ENCODE peak calls at places on chromosome 20, in four cellular contexts. One of them, this sample, is unnamed. For H3K4me1, the result is how much of the 10 kb centered on the place peaks cover.

GRCh38 chr20:45894797-45895196 is 3.7 kb downstream of the CTSA start:
- DNase-seq in left ventricle myocardium inferior: no peak
- DNase-seq in cardiac muscle cell: no peak
- DNase-seq in H9: no peak
- DNase-seq in this sample: peak

GRCh38 chr20:45097485-45098095 is 3.3 kb downstream of the KCNS1 start:
- DNase-seq in left ventricle myocardium inferior: no peak
- DNase-seq in cardiac muscle cell: peak
- DNase-seq in H9: peak
- DNase-seq in this sample: peak

GRCh38 chr20:25063981-25064380 is 6.0 kb upstream of the ACSS1 start:
- DNase-seq in left ventricle myocardium inferior: no peak
- DNase-seq in cardiac muscle cell: no peak
- DNase-seq in H9: no peak
- DNase-seq in this sample: peak

GRCh38 chr20:63703471-63703975 is 4.3 kb downstream of the ARFRP1 start:
- DNase-seq in left ventricle myocardium inferior: no peak
- DNase-seq in cardiac muscle cell: no peak
- DNase-seq in H9: peak
- DNase-seq in this sample: peak

GRCh38 chr20:33301192-33301930 is 18.3 kb downstream of the BPIFB1 start:
- DNase-seq in left ventricle myocardium inferior: no peak
- DNase-seq in cardiac muscle cell: peak
- DNase-seq in H9: no peak
- DNase-seq in this sample: peak

GRCh38 chr20:58251979-58252591 is 23.6 kb upstream of the ANKRD60 start:
- DNase-seq in left ventricle myocardium inferior: no peak
- DNase-seq in cardiac muscle cell: peak
- DNase-seq in H9: no peak
- DNase-seq in this sample: peak

GRCh38 chr20:62723351-62723750 is 14.7 kb downstream of the NTSR1 start:
- DNase-seq in left ventricle myocardium inferior: peak
- DNase-seq in cardiac muscle cell: no peak
- DNase-seq in H9: no peak
- DNase-seq in this sample: no peak

GRCh38 chr20:5864873-5865582 is 85.3 kb downstream of the TRMT6 start:
- DNase-seq in left ventricle myocardium inferior: no peak
- DNase-seq in cardiac muscle cell: peak
- DNase-seq in H9: no peak
- DNase-seq in this sample: no peak

GRCh38 chr20:25284131-25284601 is 36.3 kb downstream of the PYGB start:
- DNase-seq in left ventricle myocardium inferior: no peak
- DNase-seq in cardiac muscle cell: no peak
- DNase-seq in H9: peak
- DNase-seq in this sample: no peak

GRCh38 chr20:20333866-20334265 is 34.0 kb upstream of the INSM1 start:
- DNase-seq in left ventricle myocardium inferior: no peak
- DNase-seq in cardiac muscle cell: no peak
- DNase-seq in H9: no peak
- DNase-seq in this sample: no peak

GRCh38 chr20:60254901-60255411 is 296.7 kb downstream of the CDH26 start:
- DNase-seq in left ventricle myocardium inferior: no peak
- DNase-seq in cardiac muscle cell: peak
- DNase-seq in H9: no peak
- DNase-seq in this sample: peak

GRCh38 chr20:4925842-4926530 is 75.3 kb downstream of the SLC23A2 start:
- DNase-seq in left ventricle myocardium inferior: peak
- DNase-seq in cardiac muscle cell: peak
- DNase-seq in H9: no peak
- DNase-seq in this sample: peak

GRCh38 chr20:29298759-29299613 is 1958.5 kb upstream of the DEFB115 start:
- DNase-seq in left ventricle myocardium inferior: no peak
- DNase-seq in cardiac muscle cell: peak
- DNase-seq in H9: no peak
- DNase-seq in this sample: no peak

GRCh38 chr20:31713312-31714049 is 9.2 kb downstream of the BCL2L1 start:
- DNase-seq in left ventricle myocardium inferior: peak
- DNase-seq in cardiac muscle cell: peak
- DNase-seq in H9: peak
- DNase-seq in this sample: peak

GRCh38 chr20:62714006-62714405 is 5.4 kb downstream of the NTSR1 start:
- DNase-seq in left ventricle myocardium inferior: no peak
- DNase-seq in cardiac muscle cell: no peak
- DNase-seq in H9: no peak
- DNase-seq in this sample: no peak

GRCh38 chr20:20535051-20535450 is 167.1 kb downstream of the INSM1 start:
- DNase-seq in left ventricle myocardium inferior: no peak
- DNase-seq in cardiac muscle cell: no peak
- DNase-seq in H9: no peak
- DNase-seq in this sample: no peak

GRCh38 chr20:9918360-9918759 is 79.5 kb upstream of the PAK5 start:
- DNase-seq in left ventricle myocardium inferior: no peak
- DNase-seq in cardiac muscle cell: no peak
- DNase-seq in H9: no peak
- DNase-seq in this sample: no peak

GRCh38 chr20:21701171-21701876 is 4.1 kb upstream of the PAX1 start:
- DNase-seq in left ventricle myocardium inferior: no peak
- DNase-seq in cardiac muscle cell: no peak
- DNase-seq in H9: peak
- DNase-seq in this sample: peak

GRCh38 chr20:60214901-60215522 is 256.8 kb downstream of the CDH26 start:
- DNase-seq in left ventricle myocardium inferior: no peak
- DNase-seq in cardiac muscle cell: no peak
- DNase-seq in H9: no peak
- DNase-seq in this sample: no peak

GRCh38 chr20:3970016-3970415 is 45.3 kb downstream of the RNF24 start:
- DNase-seq in left ventricle myocardium inferior: no peak
- DNase-seq in cardiac muscle cell: no peak
- DNase-seq in H9: peak
- DNase-seq in this sample: no peak

GRCh38 chr20:5073154-5074049 is 46.4 kb downstream of the PCNA start:
- DNase-seq in left ventricle myocardium inferior: peak
- DNase-seq in cardiac muscle cell: peak
- DNase-seq in H9: peak
- DNase-seq in this sample: peak

GRCh38 chr20:6686171-6686570 is 81.3 kb upstream of the BMP2 start:
- DNase-seq in left ventricle myocardium inferior: no peak
- DNase-seq in cardiac muscle cell: no peak
- DNase-seq in H9: no peak
- DNase-seq in this sample: no peak

GRCh38 chr20:63100401-63100925 is 93.7 kb upstream of the BHLHE23 start:
- DNase-seq in left ventricle myocardium inferior: peak
- DNase-seq in cardiac muscle cell: no peak
- DNase-seq in H9: peak
- DNase-seq in this sample: peak

GRCh38 chr20:40768105-40768504 is 79.1 kb upstream of the MAFB start:
- DNase-seq in left ventricle myocardium inferior: no peak
- DNase-seq in cardiac muscle cell: no peak
- DNase-seq in H9: peak
- DNase-seq in this sample: no peak

DNA sequence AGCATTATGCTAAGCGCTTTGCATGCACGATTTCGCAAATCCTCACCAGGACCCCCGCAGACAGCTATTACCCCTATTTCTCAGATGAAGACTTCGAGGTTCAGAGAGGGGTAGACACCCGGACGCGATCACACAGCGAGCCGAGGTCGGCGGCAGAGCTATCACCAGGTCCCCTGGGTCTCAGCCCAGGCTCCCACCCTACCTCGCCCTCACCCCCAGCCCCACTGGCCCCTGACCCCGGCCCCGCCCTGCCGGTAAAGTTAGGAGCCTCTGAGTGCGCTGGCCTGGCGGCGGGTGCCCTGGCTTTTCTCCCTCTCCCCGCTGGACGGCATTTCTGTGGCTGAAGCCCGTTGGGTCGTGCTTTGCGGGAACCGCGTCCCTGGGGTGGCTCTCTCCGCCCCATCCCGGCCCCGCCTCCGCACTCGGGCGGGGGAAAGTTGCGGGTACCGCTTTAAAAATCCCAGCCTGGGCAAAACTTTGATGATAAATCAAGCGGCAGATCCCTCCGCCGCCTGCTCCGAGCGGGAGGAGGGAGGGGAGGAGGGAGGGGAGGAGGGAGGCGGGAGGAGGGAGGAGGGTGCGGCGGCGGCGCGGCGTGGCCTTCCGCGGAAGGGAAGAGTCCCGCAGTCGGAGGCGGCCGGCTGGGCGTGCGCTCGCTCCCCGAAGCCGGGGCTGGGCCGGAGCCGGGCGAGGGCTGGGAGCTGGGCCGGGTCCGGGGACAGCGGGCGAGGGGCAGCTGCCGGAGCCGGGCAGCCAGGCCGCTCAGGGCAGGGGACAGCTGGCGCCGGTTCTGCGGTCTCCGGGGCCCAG is at the start of gene VSTM2L:
- DNase-seq in left ventricle myocardium inferior: no peak
- DNase-seq in cardiac muscle cell: peak
- DNase-seq in H9: peak
- DNase-seq in this sample: peak
- TF ChIP-seq CTCF in left ventricle myocardium inferior: no peak
- TF ChIP-seq CTCF in cardiac muscle cell: no peak
- TF ChIP-seq CTCF in H9: no peak
- TF ChIP-seq CTCF in this sample: no peak

DNA sequence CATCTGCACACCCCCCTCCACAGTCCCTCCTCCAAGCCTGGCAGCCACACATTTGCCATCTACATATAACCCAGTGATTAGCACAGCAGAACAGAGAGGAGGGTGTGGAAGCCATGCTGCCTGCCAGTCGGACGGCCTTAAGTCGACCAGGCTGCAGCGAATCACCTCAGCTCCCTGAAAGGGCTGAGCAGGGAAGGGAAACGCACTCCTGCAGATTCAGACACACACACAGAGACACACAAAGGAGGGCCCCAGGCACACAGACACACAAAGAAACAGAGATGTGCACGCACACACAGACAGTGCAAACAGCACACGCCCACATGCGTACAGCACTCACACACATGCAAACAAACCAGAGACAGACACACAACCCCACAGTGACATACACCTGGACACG is 11.2 kb upstream of the SIRPA start:
- DNase-seq in left ventricle myocardium inferior: no peak
- DNase-seq in cardiac muscle cell: no peak
- DNase-seq in H9: no peak
- DNase-seq in this sample: peak
- H3K27ac ChIP-seq in left ventricle myocardium inferior: no peak
- H3K27ac ChIP-seq in cardiac muscle cell: no peak
- H3K27ac ChIP-seq in H9: no peak
- H3K27ac ChIP-seq in this sample: no peak

GRCh38 chr20:13744403-13744802 is 40.3 kb downstream of the ESF1 start:
- DNase-seq in left ventricle myocardium inferior: no peak
- DNase-seq in cardiac muscle cell: no peak
- DNase-seq in H9: no peak
- DNase-seq in this sample: no peak
- H3K4me1 ChIP-seq in left ventricle myocardium inferior: under half
- H3K4me1 ChIP-seq in cardiac muscle cell: under half
- H3K4me1 ChIP-seq in H9: under half
- H3K4me1 ChIP-seq in this sample: under half

DNA sequence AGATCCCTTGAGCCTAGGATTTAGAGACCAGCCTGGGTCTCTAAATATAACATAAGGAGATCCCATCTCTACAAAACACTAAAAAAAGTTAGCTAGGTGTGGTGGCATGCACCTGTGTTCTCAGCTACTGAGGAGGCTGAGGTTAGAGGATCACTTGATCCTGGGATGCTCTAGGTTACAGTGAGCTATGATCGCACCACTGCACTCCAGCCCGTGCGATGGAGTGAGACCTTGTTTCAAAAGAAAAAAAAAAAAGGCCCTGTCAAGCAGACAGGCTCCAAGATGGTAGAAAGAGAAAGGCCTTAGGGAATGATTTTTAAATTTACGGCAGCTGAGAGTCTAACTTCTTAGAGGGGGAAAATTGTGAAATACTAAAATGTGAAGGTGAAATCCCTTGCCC is 22.6 kb upstream of the NCOA3 start:
- DNase-seq in left ventricle myocardium inferior: no peak
- DNase-seq in cardiac muscle cell: no peak
- DNase-seq in H9: no peak
- DNase-seq in this sample: no peak
- TF ChIP-seq CTCF in left ventricle myocardium inferior: no peak
- TF ChIP-seq CTCF in cardiac muscle cell: no peak
- TF ChIP-seq CTCF in H9: no peak
- TF ChIP-seq CTCF in this sample: no peak

DNA sequence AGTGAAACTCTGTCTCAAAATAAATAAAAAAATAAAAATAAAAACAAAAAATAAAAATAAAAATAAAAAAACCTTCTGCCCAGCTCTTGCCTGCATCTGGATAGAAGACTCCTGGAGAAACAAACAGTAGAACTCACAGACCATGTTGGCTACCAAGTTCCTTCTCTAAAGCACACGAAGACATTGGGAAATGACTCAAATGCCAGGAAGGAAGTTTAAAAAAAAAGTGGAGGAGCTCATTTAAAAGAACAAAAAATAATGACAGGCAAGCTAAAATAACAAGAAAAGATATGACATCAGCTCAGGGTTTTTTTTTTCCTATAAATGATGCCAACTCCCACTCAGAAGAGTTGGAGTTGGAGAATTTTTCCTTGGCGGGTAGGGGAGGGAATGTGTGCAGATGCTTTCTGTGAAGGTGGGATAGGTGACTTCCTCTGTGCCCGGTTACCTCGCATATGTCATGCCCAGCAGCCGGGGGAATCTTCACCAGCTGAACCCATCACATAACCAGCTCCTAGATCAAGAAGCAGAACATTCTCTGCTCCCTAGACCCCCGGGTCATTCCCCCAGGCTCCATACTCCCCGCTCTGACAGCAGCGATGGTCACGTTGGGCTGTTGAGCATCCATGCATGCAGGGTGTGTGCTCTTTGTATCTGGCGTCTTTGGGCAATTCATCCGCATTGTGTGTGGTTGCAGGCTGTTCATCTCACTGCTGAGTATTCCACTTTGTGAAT is 17.3 kb upstream of the CD93 start:
- DNase-seq in left ventricle myocardium inferior: no peak
- DNase-seq in cardiac muscle cell: peak
- DNase-seq in H9: no peak
- DNase-seq in this sample: peak
- H3K27ac ChIP-seq in left ventricle myocardium inferior: peak
- H3K27ac ChIP-seq in cardiac muscle cell: no peak
- H3K27ac ChIP-seq in H9: no peak
- H3K27ac ChIP-seq in this sample: no peak

GRCh38 chr20:34527016-34527415 is 10.8 kb downstream of the DYNLRB1 start:
- DNase-seq in left ventricle myocardium inferior: no peak
- DNase-seq in cardiac muscle cell: no peak
- DNase-seq in H9: no peak
- DNase-seq in this sample: no peak
- H3K4me1 ChIP-seq in left ventricle myocardium inferior: half or more
- H3K4me1 ChIP-seq in cardiac muscle cell: under half
- H3K4me1 ChIP-seq in H9: under half
- H3K4me1 ChIP-seq in this sample: under half

GRCh38 chr20:2475850-2476741 is 5.5 kb upstream of the SNRPB start:
- DNase-seq in left ventricle myocardium inferior: no peak
- DNase-seq in cardiac muscle cell: no peak
- DNase-seq in H9: no peak
- DNase-seq in this sample: no peak

GRCh38 chr20:2480381-2480780 is 9.8 kb upstream of the SNRPB start:
- DNase-seq in left ventricle myocardium inferior: no peak
- DNase-seq in cardiac muscle cell: no peak
- DNase-seq in H9: no peak
- DNase-seq in this sample: no peak

GRCh38 chr20:2476742-2477615 is 6.4 kb upstream of the SNRPB start:
- DNase-seq in left ventricle myocardium inferior: no peak
- DNase-seq in cardiac muscle cell: no peak
- DNase-seq in H9: peak
- DNase-seq in this sample: no peak
- TF ChIP-seq CTCF in left ventricle myocardium inferior: no peak
- TF ChIP-seq CTCF in cardiac muscle cell: no peak
- TF ChIP-seq CTCF in H9: peak
- TF ChIP-seq CTCF in this sample: no peak

This sample was measured in osteoblast.